ENCODE peak calls at places on chromosomes 3 and 15, in seven cellular contexts. F, Z, K, I, L, X and R are unnamed samples.

GRCh38 chr3:18964640-18965039 is 183.7 kb upstream of the KCNH8 start:
- DNase-seq in I (no peak), F (peak), K (no peak), X (no peak), Z (peak), L (no peak), R (no peak)

GRCh38 chr15:31461911-31462480 is 135.4 kb downstream of the KLF13 start:
- DNase-seq in X (no peak), L (no peak), I (no peak), F (no peak), Z (no peak), K (no peak), R (no peak)

GRCh38 chr3:138687236-138687635 is 78.7 kb downstream of the FAIM start:
- DNase-seq in Z (peak), X (no peak), F (no peak), K (no peak), I (no peak), L (no peak), R (no peak)

GRCh38 chr15:26102988-26103387 is 239.9 kb upstream of the ATP10A start:
- DNase-seq in F (no peak), K (no peak), Z (no peak), I (no peak), X (no peak), L (no peak), R (no peak)

GRCh38 chr15:88985547-88986393 is 72.6 kb upstream of the MFGE8 start:
- DNase-seq in L (no peak), F (no peak), K (peak), I (no peak), X (no peak), Z (no peak), R (no peak)

GRCh38 chr3:45786801-45787495 is 9.4 kb downstream of the SLC6A20 start:
- DNase-seq in K (no peak), L (no peak), Z (no peak), F (no peak), X (no peak), I (no peak), R (no peak)

GRCh38 chr3:66138336-66139234 is 82.2 kb upstream of the SLC25A26 start:
- DNase-seq in I (no peak), L (no peak), X (peak), F (no peak), Z (peak), K (peak), R (no peak)

GRCh38 chr3:58861551-58861950 is 188.3 kb downstream of the CFAP20DC start:
- DNase-seq in Z (no peak), L (no peak), X (no peak), K (no peak), F (no peak), I (no peak), R (no peak)

GRCh38 chr3:68972358-68972979 is 40.1 kb upstream of the TAFA4 start:
- DNase-seq in Z (peak), K (peak), F (no peak), I (peak), X (peak), L (no peak), R (peak)